ENCODE peak calls at places on chromosomes 1 and 21, in eight cellular contexts. H, T, O, S, G, W, K and Q are unnamed samples.

GRCh38 chr1:30474818-30475200 is 248.6 kb downstream of the MATN1 start:
- DNase-seq in G (peak; percentile 9), H (no peak), O (no peak), K (no peak), T (no peak), S (no peak), W (no peak), Q (no peak)

GRCh38 chr1:8477983-8478362 is 160.1 kb downstream of the SLC45A1 start:
- DNase-seq in T (no peak), G (no peak), O (no peak), H (no peak), K (no peak), W (no peak), S (no peak), Q (no peak)

GRCh38 chr1:200873671-200874397 is 1.1 kb downstream of the GPR25 start:
- DNase-seq in S (no peak), W (no peak), G (no peak), K (no peak), H (no peak), T (no peak), O (no peak), Q (no peak)

GRCh38 chr1:240000634-240001033 is 91.0 kb upstream of the FMN2 start:
- DNase-seq in W (no peak), S (no peak), H (no peak), T (peak; percentile 82), G (no peak), K (no peak), O (no peak), Q (no peak)

GRCh38 chr1:209742409-209743144 is 13.3 kb upstream of the TRAF3IP3 start:
- DNase-seq in H (no peak), T (peak; percentile 74), W (no peak), G (no peak), S (no peak), O (no peak), K (peak; percentile 15), Q (no peak)

GRCh38 chr21:38843806-38844479 is 38.2 kb downstream of the ETS2 start:
- DNase-seq in G (no peak), O (no peak), H (no peak), S (no peak), T (peak; percentile 86), W (no peak), K (no peak), Q (no peak)

GRCh38 chr1:6241887-6242740 is 1.9 kb upstream of the HES3 start:
- DNase-seq in G (no peak), S (no peak), W (no peak), T (no peak), H (no peak), K (no peak), O (no peak), Q (no peak)

GRCh38 chr1:229252228-229252984 is 18.5 kb upstream of the RAB4A start:
- DNase-seq in S (no peak), T (no peak), H (no peak), G (no peak), K (no peak), O (no peak), W (peak; percentile 54), Q (no peak)

GRCh38 chr1:15749399-15750291 is 7.3 kb downstream of the TMEM82 start:
- DNase-seq in T (no peak), K (no peak), O (no peak), G (no peak), W (no peak), S (no peak), H (peak; percentile 39), Q (no peak)

GRCh38 chr1:33624991-33625870 is 152.8 kb downstream of the ZSCAN20 start:
- DNase-seq in S (no peak), G (no peak), K (no peak), T (no peak), O (no peak), W (no peak), H (no peak), Q (no peak)

GRCh38 chr1:174999926-175000696 is at the start of gene CACYBP:
- DNase-seq in T (peak; percentile 30), O (peak; percentile 49), K (no peak), S (no peak), G (peak; percentile 38), W (peak; percentile 69), H (no peak), Q (peak; percentile 99)

GRCh38 chr1:30976143-30976542 is 67.6 kb upstream of the SDC3 start:
- DNase-seq in H (no peak), S (no peak), O (no peak), K (no peak), W (no peak), T (peak; percentile 31), G (no peak), Q (no peak)

GRCh38 chr1:185695299-185695698 is 38.9 kb upstream of the HMCN1 start:
- DNase-seq in S (no peak), H (no peak), T (no peak), O (no peak), G (no peak), K (no peak), W (no peak), Q (no peak)

GRCh38 chr1:145993618-145994390 is 2.6 kb downstream of the TXNIP start:
- DNase-seq in G (peak; percentile 24), S (no peak), O (no peak), H (no peak), T (no peak), K (no peak), W (no peak), Q (no peak)

GRCh38 chr1:204295666-204296065 is 64.1 kb downstream of the PLEKHA6 start:
- DNase-seq in H (peak; percentile 39), W (peak; percentile 67), O (no peak), G (peak; percentile 62), T (no peak), S (peak; percentile 51), K (no peak), Q (no peak)

DNA sequence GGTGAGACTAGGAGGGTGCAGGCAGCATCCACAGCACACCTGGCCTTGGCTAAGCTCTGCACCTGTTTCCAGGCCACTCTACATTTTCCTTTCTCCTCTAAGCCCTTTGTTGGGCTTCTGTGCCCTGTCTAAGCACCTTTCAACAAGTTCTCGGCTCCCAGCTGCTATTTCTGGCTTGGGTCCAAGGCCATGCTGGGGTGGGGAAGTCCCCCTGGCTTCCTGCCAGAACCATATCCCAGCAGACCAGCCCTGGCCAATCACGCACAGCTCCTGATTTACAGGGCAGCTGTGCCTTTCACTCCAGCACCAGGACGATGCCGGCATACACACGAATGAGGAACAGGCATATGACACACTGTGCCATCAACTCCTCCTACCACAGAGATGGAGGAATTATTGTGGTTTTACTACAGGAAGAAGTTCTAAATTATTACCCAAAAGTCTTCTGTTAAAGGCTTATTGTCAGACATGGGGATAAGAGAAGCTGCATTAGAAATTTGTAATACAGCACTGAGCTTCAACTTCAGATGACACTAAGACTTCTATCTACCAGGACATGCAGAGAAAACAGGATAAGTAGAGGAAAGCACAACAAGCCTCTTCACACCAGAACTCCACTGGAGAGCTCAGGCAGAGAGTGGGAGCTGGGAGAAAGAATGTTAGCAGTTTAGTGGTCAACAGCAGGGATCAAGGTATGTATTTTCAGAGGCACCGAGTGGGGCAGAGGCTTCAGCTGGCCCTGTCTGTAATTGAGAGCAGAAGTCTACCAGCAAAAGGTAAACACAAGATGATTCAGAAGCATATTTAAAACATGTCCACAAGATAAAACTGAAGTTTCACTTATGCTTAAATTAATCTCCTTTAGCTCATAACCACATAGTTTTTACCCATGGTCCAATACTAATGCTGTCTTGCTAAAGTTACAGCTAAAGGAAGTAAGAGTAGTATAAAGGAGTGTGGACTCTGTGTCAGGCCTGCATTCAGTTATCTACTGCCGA is 37.4 kb downstream of the TRIT1 start:
- DNase-seq in O (peak; percentile 97), S (peak; percentile 92), T (peak; percentile 89), W (peak; percentile 92), G (peak; percentile 90), K (peak; percentile 87), H (peak; percentile 83), Q (peak; percentile 90)
- TF ChIP-seq POLR2A in O (peak; percentile 32), S (no peak), T (no peak), W (peak; percentile 47), G (no peak), K (no peak), H (no peak), Q (no peak)

DNA sequence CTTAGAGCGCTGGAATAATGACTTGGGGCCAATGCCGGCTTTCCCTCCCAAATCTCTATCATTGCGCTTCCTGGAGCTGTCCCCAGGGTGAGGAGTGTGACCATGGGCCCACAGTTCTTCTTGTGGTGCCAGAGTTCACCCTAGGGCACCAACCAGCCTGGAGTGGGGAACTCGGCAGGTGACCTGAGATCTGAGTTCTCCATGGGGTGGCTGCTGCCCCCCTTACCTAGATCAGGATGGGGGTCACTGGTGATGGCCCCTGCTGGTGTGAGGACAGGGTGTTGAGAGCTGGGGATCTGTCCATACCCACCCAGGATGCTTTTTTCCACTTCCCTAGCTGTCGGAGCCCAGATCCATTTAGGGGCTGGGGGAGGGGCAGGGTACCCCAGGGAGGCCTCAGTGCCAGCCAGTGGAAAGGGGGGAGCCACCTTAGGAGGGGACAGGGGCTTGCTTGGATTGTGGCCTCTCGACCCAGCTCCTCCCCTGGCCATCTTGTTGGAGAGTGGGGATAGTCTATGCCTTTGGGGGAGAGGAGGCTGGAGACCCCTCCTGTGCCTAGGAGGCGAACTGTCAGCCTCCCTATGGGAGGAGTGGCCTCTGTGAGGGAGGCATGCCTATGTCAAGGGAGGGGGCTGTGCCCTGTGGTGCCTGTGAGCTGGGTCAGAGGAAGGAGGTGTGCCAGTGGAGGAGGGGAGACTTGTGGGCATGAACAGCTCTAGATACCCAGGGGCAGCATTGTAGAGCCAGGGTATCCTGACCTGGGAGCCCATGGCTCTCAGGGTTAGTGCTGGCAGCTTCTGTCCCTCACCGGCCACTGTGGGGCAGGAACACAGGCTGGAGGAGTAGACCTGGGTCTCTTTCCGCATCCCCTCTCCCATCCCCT is 1.8 kb downstream of the FOXO6 start:
- DNase-seq in O (no peak), K (no peak), W (no peak), G (no peak), T (no peak), S (peak; percentile 8), H (no peak), Q (peak; percentile 64)
- H3K4me3 ChIP-seq in O (no peak overlapping the region), K (no peak overlapping the region), W (no peak overlapping the region), G (no peak overlapping the region), T (no peak overlapping the region), S (no peak overlapping the region), H (peak overlapping the region; percentile 61), Q (no peak overlapping the region)

GRCh38 chr1:3101127-3101939 is 32.3 kb downstream of the PRDM16 start:
- DNase-seq in T (no peak), H (no peak), S (no peak), O (no peak), W (no peak), K (no peak), G (no peak), Q (no peak)
- TF ChIP-seq CTCF in T (no peak), H (no peak), S (peak; percentile 17), O (no peak), W (no peak), K (no peak), G (no peak), Q (no peak)

DNA sequence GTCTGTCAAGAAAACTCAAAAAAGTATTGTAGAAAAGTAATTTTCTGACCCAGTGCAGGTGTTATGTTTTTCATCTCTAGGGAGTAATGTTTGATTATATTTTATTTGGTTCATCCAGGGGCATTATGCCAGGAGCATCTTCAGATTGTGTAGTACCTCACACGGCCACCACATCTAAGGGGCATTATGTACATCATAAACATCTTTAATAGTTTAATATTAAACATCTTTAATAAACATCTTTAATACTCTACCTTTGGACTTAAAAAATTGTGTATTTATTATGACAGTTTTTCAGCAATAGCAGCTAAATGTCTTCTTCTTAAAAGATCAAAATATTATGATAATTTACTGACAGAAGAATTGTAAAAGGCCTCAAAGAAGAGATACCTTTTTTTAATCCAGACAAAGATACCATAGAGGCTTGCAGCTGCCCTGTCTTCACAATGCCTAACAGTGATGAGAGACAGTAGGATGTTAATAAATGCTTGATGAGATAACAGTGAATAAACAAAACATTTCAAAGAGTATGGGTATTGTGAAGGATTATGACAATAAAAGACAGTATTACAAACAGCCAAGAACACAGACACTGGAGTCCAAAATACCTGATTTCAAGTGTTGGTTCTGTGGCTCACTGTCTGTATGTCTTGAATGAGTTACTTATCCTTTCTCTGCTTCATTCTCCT is 240.9 kb upstream of the ADGRL2 start:
- DNase-seq in G (no peak), T (no peak), S (no peak), K (no peak), W (no peak), O (no peak), H (no peak), Q (no peak)
- TF ChIP-seq POLR2A in G (no peak), T (no peak), S (no peak), K (no peak), W (no peak), O (no peak), H (no peak), Q (no peak)